ENCODE peak calls at places on chromosomes 16 and 17, in seven cellular contexts. E is AG04450, Y is cardiac fibroblast, O is A549, F is cardiac muscle cell, G is LNCaP clone FGC, Q is foreskin fibroblast. J is an unnamed sample.

GRCh38 chr17:41802961-41803682 is 8.6 kb downstream of the P3H4 start:
- DNase-seq in E (no peak), Y (no peak), O (no peak), F (no peak), G (no peak), Q (no peak), J (no peak)

GRCh38 chr16:85731179-85731578 is 19.7 kb downstream of the C16orf74 start:
- DNase-seq in E (no peak), Y (no peak), O (no peak), F (no peak), G (no peak), Q (no peak), J (no peak)

GRCh38 chr17:50238594-50239287 is 35.5 kb upstream of the TMEM92 start:
- DNase-seq in E (no peak), Y (peak), O (peak), F (no peak), G (no peak), Q (no peak), J (no peak)

GRCh38 chr16:74756203-74756602 is 18.4 kb downstream of the FA2H start:
- DNase-seq in E (no peak), Y (no peak), O (no peak), F (peak), G (no peak), Q (no peak), J (no peak)

GRCh38 chr17:48011405-48012150 is 26.0 kb downstream of the COPZ2 start:
- DNase-seq in E (no peak), Y (peak), O (peak), F (peak), G (no peak), Q (no peak), J (peak)

GRCh38 chr17:50316016-50316587 is 29.8 kb upstream of the XYLT2 start:
- DNase-seq in E (no peak), Y (no peak), O (no peak), F (no peak), G (no peak), Q (no peak), J (no peak)

GRCh38 chr17:37742762-37743611 is 1.9 kb downstream of the HNF1B start:
- DNase-seq in E (no peak), Y (no peak), O (peak), F (peak), G (no peak), Q (no peak), J (peak)

GRCh38 chr17:74152591-74153455 is 50.7 kb upstream of the RPL38 start:
- DNase-seq in E (no peak), Y (peak), O (no peak), F (peak), G (no peak), Q (no peak), J (no peak)

GRCh38 chr16:534089-534635 is 6.7 kb downstream of the CAPN15 start:
- DNase-seq in E (no peak), Y (no peak), O (no peak), F (no peak), G (no peak), Q (no peak), J (no peak)

GRCh38 chr16:11992594-11993524 is 16.3 kb downstream of the SNX29 start:
- DNase-seq in E (no peak), Y (no peak), O (no peak), F (no peak), G (no peak), Q (no peak), J (no peak)

GRCh38 chr17:45143767-45144198 is 4.5 kb upstream of the HEXIM1 start:
- DNase-seq in E (no peak), Y (peak), O (no peak), F (no peak), G (no peak), Q (peak), J (no peak)

GRCh38 chr16:88907768-88908167 is 41.3 kb upstream of the PABPN1L start:
- DNase-seq in E (no peak), Y (no peak), O (peak), F (no peak), G (no peak), Q (no peak), J (no peak)

GRCh38 chr16:80971814-80972213 is 34.9 kb downstream of the CMC2 start:
- DNase-seq in E (no peak), Y (no peak), O (no peak), F (no peak), G (no peak), Q (no peak), J (peak)

GRCh38 chr16:80972611-80973010 is 34.1 kb downstream of the CMC2 start:
- DNase-seq in E (no peak), Y (no peak), O (no peak), F (no peak), G (no peak), Q (no peak), J (no peak)

GRCh38 chr16:80973991-80974390 is 32.7 kb downstream of the CMC2 start:
- DNase-seq in E (no peak), Y (no peak), O (no peak), F (no peak), G (no peak), Q (no peak), J (no peak)

GRCh38 chr16:80976946-80977345 is 29.7 kb downstream of the CMC2 start:
- DNase-seq in E (no peak), Y (no peak), O (no peak), F (no peak), G (no peak), Q (no peak), J (no peak)

GRCh38 chr16:80974649-80975376 is 31.9 kb downstream of the CMC2 start:
- DNase-seq in E (no peak), Y (no peak), O (peak), F (peak), G (no peak), Q (no peak), J (no peak)
- TF ChIP-seq CTCF in E (peak), Y (peak), O (peak), F (peak), G (peak), Q (peak), J (peak)

DNA sequence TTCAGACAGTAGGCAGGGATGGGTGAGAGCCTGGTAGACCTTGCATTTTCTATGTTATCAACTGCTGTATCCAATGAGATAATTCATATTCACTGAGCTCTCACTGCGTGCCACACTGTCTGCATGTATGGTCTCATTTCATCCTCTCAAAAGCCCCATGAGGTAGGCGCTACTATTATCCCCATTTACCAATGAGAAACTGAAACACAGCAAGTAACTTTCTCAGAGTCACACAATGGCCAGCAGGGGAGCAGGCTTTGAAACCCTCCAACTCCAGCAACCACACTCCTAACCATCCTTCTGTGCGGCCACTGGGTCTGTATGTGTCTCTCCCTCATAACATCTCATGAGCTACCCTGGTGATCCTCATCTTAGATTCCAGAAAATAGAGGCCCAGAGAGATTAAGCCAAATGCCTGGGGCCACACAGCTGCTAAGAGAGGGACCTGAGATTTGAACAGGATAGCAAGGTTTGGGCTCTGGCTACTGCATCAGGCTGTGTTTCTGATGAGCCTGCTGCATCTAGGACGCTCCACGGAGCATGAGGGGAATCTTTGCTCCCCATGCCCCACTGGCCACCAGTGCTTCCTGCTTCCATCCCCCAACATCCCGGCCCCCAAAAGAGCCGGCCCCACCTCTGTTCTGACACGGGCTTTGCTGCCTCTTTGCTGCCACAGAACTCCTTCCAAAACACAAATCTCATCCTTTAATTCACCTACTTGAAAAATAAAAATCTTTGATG is 3.2 kb downstream of the CCR7 start:
- DNase-seq in E (no peak), Y (no peak), O (peak), F (no peak), G (no peak), Q (no peak), J (no peak)
- TF ChIP-seq CTCF in E (peak), Y (peak), O (no peak), F (peak), G (no peak), Q (peak), J (peak)

DNA sequence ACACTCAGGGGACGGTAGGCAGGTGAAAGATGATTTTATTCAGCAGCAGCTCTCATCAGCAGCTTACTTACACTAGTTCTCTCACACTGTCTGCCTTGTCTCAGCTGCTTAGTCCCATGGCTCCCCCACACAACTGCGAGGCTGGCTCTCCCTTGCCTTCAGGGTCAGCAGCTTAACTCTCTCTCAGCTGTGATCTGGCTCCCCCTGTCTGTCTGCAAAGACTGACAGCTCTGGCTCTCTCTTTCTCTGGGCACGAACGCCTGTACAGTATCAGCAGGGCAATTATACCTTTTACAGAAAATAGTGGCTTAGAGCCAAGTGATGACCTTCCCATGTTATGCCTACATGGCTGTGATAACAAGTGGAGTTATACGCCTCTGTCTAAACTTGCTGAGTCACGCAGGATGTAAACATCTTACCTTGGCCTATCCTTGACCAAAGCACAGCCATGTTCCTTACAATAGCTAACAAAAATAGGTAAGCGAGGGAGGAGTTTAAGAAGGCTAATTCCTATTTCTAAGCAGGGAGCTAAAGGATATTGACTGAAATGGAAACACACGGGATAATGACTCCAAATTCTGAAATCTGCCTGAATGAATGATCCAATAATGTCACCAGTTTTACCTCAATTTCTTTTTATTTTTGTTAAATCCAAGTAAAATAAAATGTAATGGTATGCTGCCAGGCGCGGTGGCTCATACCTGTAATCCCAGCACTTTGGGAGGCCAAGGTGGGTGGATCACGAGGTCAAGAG is 1.1 kb upstream of the NDUFAB1 start:
- DNase-seq in E (no peak), Y (peak), O (peak), F (peak), G (no peak), Q (no peak), J (peak)
- TF ChIP-seq CTCF in E (no peak), Y (peak), O (peak), F (no peak), G (no peak), Q (no peak), J (peak)

DNA sequence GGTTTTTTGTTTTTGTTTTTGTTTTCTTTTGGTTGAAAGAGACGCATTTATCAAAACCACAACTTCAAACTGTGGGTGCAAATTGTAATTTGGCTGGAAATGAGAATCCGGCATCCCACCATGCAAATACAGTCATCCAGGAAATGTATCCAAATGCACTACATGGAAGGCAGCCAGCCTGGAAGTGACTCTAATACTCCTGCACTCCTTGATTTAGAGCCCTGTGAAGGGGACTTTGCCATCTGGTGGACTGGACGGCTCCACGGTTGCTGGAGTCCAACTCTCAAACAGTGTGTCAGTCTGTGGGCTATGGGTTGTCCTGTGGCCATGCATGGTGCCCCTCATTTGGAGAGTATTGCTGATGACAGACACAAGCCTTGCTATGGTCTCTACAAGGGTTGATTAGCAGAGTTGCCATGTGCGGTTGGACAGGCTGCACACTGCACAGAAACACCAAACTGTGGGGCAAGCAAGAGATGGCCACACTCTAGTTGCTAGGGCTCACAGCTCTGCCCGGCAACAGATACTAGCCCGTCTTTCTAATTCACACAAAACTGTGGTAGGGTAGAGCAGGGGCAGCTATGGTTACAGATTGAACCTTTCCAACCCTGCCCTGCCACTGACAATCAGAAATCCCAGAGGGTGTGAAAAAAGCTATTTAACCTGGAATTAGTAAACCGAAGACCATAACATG is 62.4 kb downstream of the VAT1L start:
- DNase-seq in E (no peak), Y (peak), O (no peak), F (no peak), G (no peak), Q (peak), J (no peak)
- TF ChIP-seq CTCF in E (peak), Y (no peak), O (no peak), F (no peak), G (no peak), Q (no peak), J (no peak)

DNA sequence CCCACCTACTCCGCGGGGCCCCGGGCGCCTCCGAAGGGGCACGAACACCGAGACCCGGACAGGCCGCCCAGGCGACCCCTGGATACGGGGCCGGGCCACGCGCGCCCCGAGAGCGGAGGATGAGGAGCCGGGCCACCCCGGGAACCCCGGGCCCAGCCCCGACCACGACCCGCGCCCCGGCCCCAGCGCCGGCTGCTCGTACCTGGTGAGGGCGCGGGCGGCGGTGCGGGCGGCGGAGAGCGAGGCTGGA is 192 bp downstream of the FASN start:
- DNase-seq in E (no peak), Y (no peak), O (no peak), F (no peak), G (no peak), Q (no peak), J (no peak)
- TF ChIP-seq CTCF in E (no peak), Y (no peak), O (no peak), F (no peak), G (no peak), Q (no peak), J (no peak)

DNA sequence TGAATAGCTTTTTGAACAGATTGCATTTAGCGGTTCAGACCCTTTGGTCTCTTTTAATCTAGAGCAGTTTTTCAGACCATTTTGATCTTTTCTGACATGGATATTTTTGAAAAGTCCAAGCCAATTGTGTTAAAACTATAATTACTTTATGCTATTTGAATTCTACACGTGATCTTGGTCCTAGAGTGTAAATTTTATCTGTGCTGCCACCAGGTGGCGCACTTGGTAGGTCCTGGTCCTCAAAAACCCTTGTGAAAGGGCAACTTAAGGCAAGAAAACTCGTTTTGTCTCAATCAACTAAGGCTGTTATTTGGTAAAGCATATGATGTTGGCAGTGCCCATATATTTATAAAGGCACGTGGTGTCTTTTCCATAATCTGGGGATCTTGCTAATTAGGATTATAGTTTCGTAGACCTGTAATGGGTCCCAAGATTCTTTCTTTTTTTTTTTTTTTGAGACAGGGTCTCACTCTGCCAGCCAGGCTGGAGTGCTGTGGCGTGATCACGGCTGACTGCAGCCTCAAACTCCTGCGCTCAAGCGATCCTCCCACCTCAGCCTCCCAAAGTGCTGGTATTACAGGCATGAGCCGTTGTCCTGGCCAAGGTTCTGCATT is 43.9 kb upstream of the TEX2 start:
- DNase-seq in E (peak), Y (peak), O (peak), F (peak), G (no peak), Q (peak), J (peak)
- TF ChIP-seq CTCF in E (peak), Y (peak), O (peak), F (peak), G (peak), Q (peak), J (peak)

GRCh38 chr17:61579382-61579781 is 11.6 kb downstream of the NACA2 start:
- DNase-seq in E (no peak), Y (no peak), O (no peak), F (no peak), G (no peak), Q (no peak), J (no peak)

GRCh38 chr17:61579961-61580360 is 11.1 kb downstream of the NACA2 start:
- DNase-seq in E (no peak), Y (no peak), O (no peak), F (no peak), G (no peak), Q (no peak), J (no peak)

GRCh38 chr17:61575983-61576382 is 15.0 kb downstream of the NACA2 start:
- DNase-seq in E (no peak), Y (no peak), O (no peak), F (no peak), G (no peak), Q (no peak), J (no peak)

GRCh38 chr17:61580502-61580901 is 10.5 kb downstream of the NACA2 start:
- DNase-seq in E (no peak), Y (no peak), O (no peak), F (no peak), G (no peak), Q (no peak), J (no peak)

DNA sequence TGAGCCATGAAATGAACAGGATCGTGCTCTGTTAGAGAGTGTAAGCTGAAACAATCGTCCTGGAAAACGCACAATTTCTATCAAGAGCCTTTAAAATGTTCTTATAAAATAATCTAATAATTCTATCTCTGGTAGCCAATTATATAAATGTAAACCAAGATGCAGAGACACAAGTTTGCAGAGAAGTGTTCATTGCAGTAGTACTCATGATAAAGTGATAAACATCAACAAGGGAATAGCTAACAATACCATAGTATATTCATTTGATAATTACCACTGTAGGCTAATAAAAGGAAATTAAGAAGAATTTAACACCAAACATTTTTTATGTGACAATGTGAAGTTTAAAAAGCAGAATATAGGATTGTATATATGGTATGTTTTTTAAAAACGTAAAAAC is 12.4 kb downstream of the NACA2 start:
- DNase-seq in E (no peak), Y (no peak), O (no peak), F (no peak), G (no peak), Q (no peak), J (no peak)
- TF ChIP-seq CTCF in E (no peak), Y (no peak), O (no peak), F (no peak), G (no peak), Q (no peak), J (no peak)

DNA sequence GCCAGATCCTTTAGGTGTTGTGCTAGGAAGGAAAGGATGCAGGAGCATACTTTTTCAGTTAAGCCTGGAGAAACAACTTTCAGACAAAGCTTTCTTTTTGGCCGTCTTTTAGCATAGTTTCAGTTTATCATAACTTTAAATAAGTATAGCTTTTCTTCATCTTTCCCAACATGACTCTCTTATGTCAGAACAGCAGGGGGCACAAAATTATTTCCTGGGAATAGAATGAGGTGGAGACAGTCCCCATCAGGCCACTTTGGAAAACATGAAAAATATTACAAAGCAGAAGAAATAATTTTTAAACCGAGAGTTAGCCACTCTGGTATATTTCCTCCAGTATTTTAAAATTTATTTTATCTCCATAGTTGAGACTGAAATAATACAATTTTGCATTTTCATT is 387.6 kb downstream of the HAPSTR1 start:
- DNase-seq in E (no peak), Y (no peak), O (no peak), F (no peak), G (no peak), Q (no peak), J (no peak)
- TF ChIP-seq CTCF in E (no peak), Y (no peak), O (no peak), F (no peak), G (no peak), Q (no peak), J (no peak)

GRCh38 chr17:75289832-75290337 is 652 bp upstream of the SLC25A19 start:
- DNase-seq in E (no peak), Y (peak), O (peak), F (peak), G (no peak), Q (peak), J (peak)
- TF ChIP-seq CTCF in E (peak), Y (no peak), O (peak), F (peak), G (peak), Q (no peak), J (peak)

J was measured in GM10248.